ENCODE peak calls at places on chromosomes 5 and 9, in four cellular contexts. J, N, F and P are unnamed samples. For H3K36me3, the result is how much of the 10 kb centered on the place peaks cover.

GRCh38 chr5:175520321-175520720 is 42.0 kb downstream of the SFXN1 start:
- DNase-seq in J (no peak), N (no peak), F (no peak), P (no peak)

GRCh38 chr5:172299916-172300439 is 16.4 kb upstream of the UBTD2 start:
- DNase-seq in J (peak), N (no peak), F (no peak), P (peak)

GRCh38 chr9:87095961-87096360 is 148.7 kb upstream of the GAS1 start:
- DNase-seq in J (no peak), N (no peak), F (no peak), P (no peak)

GRCh38 chr9:126615251-126615790 is 1.6 kb downstream of the LMX1B start:
- DNase-seq in J (peak), N (no peak), F (no peak), P (peak)

GRCh38 chr5:53127107-53127506 is 17.6 kb upstream of the MOCS2 start:
- DNase-seq in J (no peak), N (no peak), F (no peak), P (no peak)

GRCh38 chr5:125717209-125717608 is 706.0 kb upstream of the GRAMD2B start:
- DNase-seq in J (peak), N (no peak), F (no peak), P (peak)

GRCh38 chr5:145244788-145245187 is 590.4 kb downstream of the PRELID2 start:
- DNase-seq in J (peak), N (no peak), F (no peak), P (no peak)

GRCh38 chr5:156259618-156260017 is 67.3 kb upstream of the SGCD start:
- DNase-seq in J (no peak), N (no peak), F (no peak), P (no peak)

GRCh38 chr5:68460147-68460760 is 244.7 kb downstream of the PIK3R1 start:
- DNase-seq in J (peak), N (peak), F (peak), P (peak)

GRCh38 chr9:90044710-90045151 is 439.9 kb downstream of the GADD45G start:
- DNase-seq in J (no peak), N (no peak), F (no peak), P (peak)

GRCh38 chr9:133573791-133574515 is 35.2 kb downstream of the FAM163B start:
- DNase-seq in J (no peak), N (no peak), F (no peak), P (no peak)

GRCh38 chr9:133571896-133572595 is 37.1 kb downstream of the FAM163B start:
- DNase-seq in J (no peak), N (no peak), F (no peak), P (no peak)

GRCh38 chr9:133571491-133571890 is 37.0 kb downstream of the ADAMTSL2 start:
- DNase-seq in J (no peak), N (no peak), F (no peak), P (no peak)

GRCh38 chr9:133574791-133575672 is 34.2 kb downstream of the FAM163B start:
- DNase-seq in J (no peak), N (no peak), F (no peak), P (no peak)

GRCh38 chr9:133572821-133573361 is 36.3 kb downstream of the FAM163B start:
- DNase-seq in J (no peak), N (no peak), F (no peak), P (no peak)
- H3K4me3 ChIP-seq in J (no peak), N (no peak), F (no peak), P (no peak)

GRCh38 chr9:20684865-20685696 is 1.0 kb downstream of the FOCAD start:
- DNase-seq in J (peak), N (no peak), F (no peak), P (peak)
- TF ChIP-seq CTCF in J (no peak), N (no peak), F (no peak), P (no peak)

GRCh38 chr5:92907914-92908606 is 673.0 kb downstream of the NR2F1-AS1 start:
- DNase-seq in J (peak), N (no peak), F (peak), P (no peak)
- H3K36me3 ChIP-seq in J (under half), N (under half), F (under half), P (under half)

GRCh38 chr5:1503301-1504243 is 20.2 kb downstream of the LPCAT1 start:
- DNase-seq in J (peak), N (peak), F (peak), P (no peak)
- H3K4me3 ChIP-seq in J (no peak), N (no peak), F (peak), P (no peak)

DNA sequence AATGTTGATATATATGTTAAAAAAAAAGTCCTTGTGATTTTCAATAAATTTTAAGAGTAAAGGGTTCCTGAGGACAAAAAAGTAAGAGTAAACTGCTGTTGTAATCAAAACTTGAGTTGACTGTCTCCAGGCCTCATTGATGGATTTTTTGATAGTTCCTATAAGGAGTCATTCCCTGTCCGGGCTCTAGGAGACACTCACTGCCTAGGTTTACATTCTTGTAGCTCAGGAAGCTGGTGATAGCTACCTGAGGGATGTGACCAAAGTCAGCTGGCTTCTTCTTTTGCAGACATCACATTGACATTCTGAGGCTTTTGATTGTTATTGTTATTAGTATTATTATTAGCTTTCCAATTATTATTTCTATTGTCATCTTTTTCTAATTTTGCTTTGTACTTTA is 116.5 kb upstream of the FBXL7 start:
- DNase-seq in J (peak), N (no peak), F (no peak), P (peak)
- TF ChIP-seq CTCF in J (peak), N (no peak), F (peak), P (peak)

GRCh38 chr9:106974341-106974740 is 111.4 kb downstream of the ZNF462 start:
- DNase-seq in J (no peak), N (no peak), F (no peak), P (no peak)
- H3K36me3 ChIP-seq in J (under half), N (under half), F (under half), P (under half)

GRCh38 chr5:149529463-149529862 is 21.8 kb downstream of the CSNK1A1 start:
- DNase-seq in J (no peak), N (no peak), F (no peak), P (no peak)
- H3K4me3 ChIP-seq in J (no peak), N (no peak), F (no peak), P (no peak)

GRCh38 chr5:39712316-39713223 is 287.8 kb upstream of the DAB2 start:
- DNase-seq in J (no peak), N (no peak), F (no peak), P (peak)

GRCh38 chr5:39714036-39714698 is 289.4 kb upstream of the DAB2 start:
- DNase-seq in J (peak), N (peak), F (peak), P (peak)

GRCh38 chr5:39717186-39717897 is 292.6 kb upstream of the DAB2 start:
- DNase-seq in J (peak), N (no peak), F (no peak), P (no peak)

GRCh38 chr5:39713224-39713911 is 288.6 kb upstream of the DAB2 start:
- DNase-seq in J (peak), N (no peak), F (no peak), P (peak)

DNA sequence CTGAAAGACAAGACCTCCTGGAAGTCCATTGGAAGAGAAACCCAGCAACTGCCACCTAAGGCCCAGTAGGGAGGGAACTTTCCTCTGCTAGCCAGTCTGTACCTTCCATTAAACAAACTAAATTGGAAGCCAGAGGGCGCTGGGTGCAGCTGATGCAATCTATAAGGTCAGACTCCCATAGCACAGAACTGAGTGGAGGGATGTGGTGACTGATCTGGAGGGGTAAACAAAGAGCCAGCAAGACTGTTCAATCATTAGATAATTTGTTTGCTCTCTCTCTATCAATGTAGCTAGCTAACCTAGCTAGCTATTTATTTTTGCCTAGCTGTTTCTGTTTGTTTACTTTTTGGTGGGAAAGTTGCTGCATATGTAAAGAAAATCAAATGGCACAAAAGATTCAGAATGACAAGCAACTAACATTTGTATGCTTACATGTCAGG is 291.8 kb upstream of the DAB2 start:
- DNase-seq in J (peak), N (peak), F (peak), P (peak)
- TF ChIP-seq CTCF in J (peak), N (peak), F (peak), P (peak)

GRCh38 chr9:123129411-123129810 is 95.9 kb downstream of the GPR21 start:
- DNase-seq in J (no peak), N (no peak), F (no peak), P (no peak)

GRCh38 chr9:123135458-123135857 is 102.0 kb downstream of the GPR21 start:
- DNase-seq in J (no peak), N (no peak), F (peak), P (no peak)

GRCh38 chr9:123131993-123132392 is 98.5 kb downstream of the GPR21 start:
- DNase-seq in J (no peak), N (no peak), F (no peak), P (no peak)

GRCh38 chr9:123131258-123131657 is 97.8 kb downstream of the GPR21 start:
- DNase-seq in J (peak), N (no peak), F (no peak), P (peak)

GRCh38 chr9:123132696-123133095 is 99.2 kb downstream of the GPR21 start:
- DNase-seq in J (no peak), N (no peak), F (peak), P (no peak)
- H3K36me3 ChIP-seq in J (under half), N (half or more), F (half or more), P (under half)

DNA sequence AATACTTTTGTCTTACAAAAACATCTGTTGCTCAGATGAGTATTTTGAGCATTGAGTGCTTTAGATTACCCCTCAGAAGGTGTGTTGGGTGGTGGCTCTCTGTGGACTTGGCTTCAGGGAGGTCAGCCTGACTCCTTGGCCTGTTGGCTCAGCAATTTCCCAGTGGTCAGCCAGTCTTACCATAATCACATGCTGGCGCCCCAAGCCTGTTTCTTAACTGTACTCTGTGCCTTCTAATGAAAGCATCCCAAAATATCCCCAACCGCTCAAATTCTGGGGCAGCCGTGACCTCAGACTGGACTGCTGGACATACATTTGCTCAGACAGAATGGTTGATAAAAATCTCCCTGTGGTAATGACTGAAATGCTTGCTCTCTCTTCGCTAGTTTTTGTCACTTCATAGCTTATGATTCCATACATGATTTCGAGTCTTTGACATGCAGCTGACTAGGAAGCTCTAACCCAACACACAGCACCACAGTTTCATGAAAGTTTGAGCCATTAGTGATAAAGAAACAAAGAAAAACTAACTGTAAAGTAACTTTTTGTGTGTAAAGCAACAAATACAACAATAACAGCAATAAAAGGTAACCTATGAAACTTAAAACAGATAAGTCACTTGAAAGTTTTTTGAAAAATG is 562.2 kb upstream of the MEF2C start:
- DNase-seq in J (no peak), N (peak), F (no peak), P (no peak)
- H3K4me3 ChIP-seq in J (no peak), N (no peak), F (no peak), P (no peak)